ENCODE peak calls at places on chromosomes 3 and 15, in ten cellular contexts. I, Z, C, V, H, R, S, Q, B and U are unnamed samples.

GRCh38 chr15:83928878-83929418 is 275.0 kb downstream of the ADAMTSL3 start:
- ATAC-seq in Q (no peak), S (peak; percentile 76), C (no peak), V (no peak), B (no peak), H (no peak), I (no peak), Z (no peak), R (peak; percentile 27), U (peak; percentile 64)

GRCh38 chr3:14590594-14590993 is 50.5 kb upstream of the GRIP2 start:
- ATAC-seq in Z (peak; percentile 54), R (no peak), V (no peak), C (no peak), B (no peak), H (no peak), Q (no peak), I (no peak), S (no peak), U (no peak)

GRCh38 chr3:70038671-70039070 is 39.1 kb downstream of the SAMMSON start:
- ATAC-seq in S (no peak), H (no peak), B (no peak), C (no peak), Z (no peak), I (no peak), V (no peak), Q (no peak), R (no peak), U (no peak)

GRCh38 chr15:68371851-68372250 is 60.1 kb downstream of the ITGA11 start:
- ATAC-seq in B (no peak), Z (no peak), V (no peak), C (no peak), I (no peak), Q (no peak), S (no peak), H (no peak), R (no peak), U (no peak)

GRCh38 chr3:177681852-177682251 is 484.6 kb upstream of the TBL1XR1 start:
- ATAC-seq in Z (no peak), H (no peak), I (no peak), R (no peak), V (no peak), C (no peak), B (no peak), S (no peak), Q (no peak), U (no peak)

GRCh38 chr15:56325186-56325585 is 40.0 kb upstream of the TEX9 start:
- ATAC-seq in B (no peak), V (no peak), Q (no peak), C (no peak), Z (no peak), S (no peak), R (no peak), H (no peak), I (no peak), U (no peak)

GRCh38 chr3:105899528-105899927 is 30.7 kb upstream of the CBLB start:
- ATAC-seq in B (no peak), Z (no peak), R (no peak), Q (no peak), C (no peak), V (no peak), H (no peak), S (no peak), I (peak; percentile 78), U (no peak)

GRCh38 chr15:29728418-29728817 is 93.8 kb downstream of the TJP1 start:
- ATAC-seq in Z (no peak), R (no peak), V (no peak), I (no peak), B (no peak), Q (no peak), C (no peak), S (no peak), H (no peak), U (no peak)

GRCh38 chr3:186664506-186664905 is 1.3 kb upstream of the HRG start:
- ATAC-seq in H (no peak), Z (peak; percentile 81), I (no peak), C (no peak), S (no peak), R (no peak), B (no peak), V (no peak), Q (no peak), U (no peak)

GRCh38 chr3:143755978-143756377 is 92.3 kb downstream of the SLC9A9 start:
- ATAC-seq in B (no peak), Q (no peak), H (no peak), C (no peak), R (no peak), I (no peak), V (no peak), S (no peak), Z (no peak), U (peak; percentile 47)